ENCODE peak calls at places on chromosome 22, in eight cellular contexts. Q is ascending aorta, B is body of pancreas, W is psoas muscle, S is IMR-90, L is HCT116, T is left ventricle myocardium inferior, I is right cardiac atrium. H is an unnamed sample. For H3K27me3, the result is how much of the 10 kb centered on the place peaks cover.

GRCh38 chr22:35301370-35301874 is 1.7 kb downstream of the TOM1 start:
- DNase-seq in Q (peak), B (peak), W (peak), S (peak), L (no peak), T (no peak), I (peak), H (peak)

GRCh38 chr22:21587803-21588611 is 20.5 kb downstream of the UBE2L3 start:
- DNase-seq in Q (no peak), B (no peak), W (no peak), S (peak), L (no peak), T (no peak), I (no peak), H (peak)

GRCh38 chr22:48807155-48807554 is 1020.5 kb downstream of the BRD1 start:
- DNase-seq in Q (no peak), B (no peak), W (no peak), S (no peak), L (no peak), T (no peak), I (no peak), H (no peak)

GRCh38 chr22:19942071-19942885 is 660 bp upstream of the TXNRD2 start:
- DNase-seq in Q (no peak), B (peak), W (no peak), S (peak), L (no peak), T (no peak), I (no peak), H (no peak)

GRCh38 chr22:50078761-50079160 is 6.5 kb downstream of the MLC1 start:
- DNase-seq in Q (no peak), B (no peak), W (no peak), S (no peak), L (no peak), T (no peak), I (no peak), H (no peak)

GRCh38 chr22:30192427-30192826 is 54.1 kb downstream of the LIF start:
- DNase-seq in Q (no peak), B (no peak), W (no peak), S (no peak), L (no peak), T (no peak), I (no peak), H (no peak)

GRCh38 chr22:48268771-48269552 is 1506.5 kb downstream of the TBC1D22A start:
- DNase-seq in Q (no peak), B (no peak), W (no peak), S (no peak), L (no peak), T (no peak), I (no peak), H (no peak)

GRCh38 chr22:50459443-50460140 is 15.2 kb downstream of the SBF1 start:
- DNase-seq in Q (no peak), B (no peak), W (no peak), S (no peak), L (no peak), T (no peak), I (no peak), H (no peak)

GRCh38 chr22:28892175-28892731 is 8.9 kb downstream of the ZNRF3 start:
- DNase-seq in Q (no peak), B (peak), W (no peak), S (no peak), L (no peak), T (no peak), I (no peak), H (no peak)

GRCh38 chr22:49966716-49967332 is 6.3 kb downstream of the PIM3 start:
- DNase-seq in Q (no peak), B (peak), W (peak), S (no peak), L (no peak), T (peak), I (peak), H (no peak)

GRCh38 chr22:19448076-19448607 is 631 bp upstream of the C22orf39 start:
- DNase-seq in Q (no peak), B (peak), W (no peak), S (peak), L (no peak), T (no peak), I (no peak), H (no peak)

GRCh38 chr22:27788889-27789288 is 12.7 kb downstream of the MN1 start:
- DNase-seq in Q (no peak), B (no peak), W (no peak), S (no peak), L (no peak), T (no peak), I (no peak), H (no peak)

GRCh38 chr22:48702573-48703264 is 1125.0 kb downstream of the BRD1 start:
- DNase-seq in Q (no peak), B (peak), W (no peak), S (no peak), L (no peak), T (peak), I (peak), H (no peak)

GRCh38 chr22:50529416-50530279 is at the start of gene TYMP:
- DNase-seq in Q (no peak), B (peak), W (peak), S (no peak), L (no peak), T (peak), I (peak), H (no peak)

GRCh38 chr22:32043391-32043790 is 330 bp downstream of the SLC5A1 start:
- DNase-seq in Q (no peak), B (peak), W (no peak), S (no peak), L (no peak), T (no peak), I (no peak), H (no peak)

GRCh38 chr22:29043906-29044575 is 17.6 kb downstream of the C22orf31 start:
- DNase-seq in Q (no peak), B (no peak), W (no peak), S (peak), L (no peak), T (no peak), I (no peak), H (no peak)

GRCh38 chr22:44271010-44271500 is 41.7 kb downstream of the SHISAL1 start:
- DNase-seq in Q (no peak), B (no peak), W (no peak), S (no peak), L (no peak), T (no peak), I (no peak), H (no peak)

GRCh38 chr22:35131423-35132050 is 65.6 kb downstream of the ISX start:
- DNase-seq in Q (no peak), B (no peak), W (no peak), S (no peak), L (no peak), T (no peak), I (no peak), H (no peak)

GRCh38 chr22:49966041-49966715 is 5.6 kb downstream of the PIM3 start:
- DNase-seq in Q (peak), B (no peak), W (peak), S (no peak), L (no peak), T (no peak), I (peak), H (no peak)

DNA sequence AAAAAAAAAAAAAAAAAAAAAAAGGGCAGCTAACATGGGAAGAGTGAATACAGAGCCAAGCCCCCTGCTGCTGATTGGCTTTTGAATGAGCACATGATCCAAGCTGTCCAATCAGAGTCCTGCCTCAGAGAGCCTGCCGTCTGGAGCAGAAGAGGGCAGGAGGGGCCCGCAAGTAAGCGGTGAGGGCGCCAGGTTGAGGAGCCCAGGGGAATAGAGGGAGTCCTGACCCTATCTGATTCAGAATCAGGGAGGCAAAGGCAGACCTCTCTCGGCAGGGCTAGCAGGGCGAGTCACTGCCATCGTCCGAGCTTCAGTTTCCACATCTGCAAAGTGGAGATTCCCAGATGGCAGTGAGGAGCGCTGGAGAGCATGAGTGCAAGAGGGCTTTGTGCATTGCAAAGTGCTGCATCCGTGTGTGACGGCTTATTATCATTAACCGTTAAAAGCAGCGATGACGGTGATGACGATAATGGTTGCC is 68.8 kb upstream of the ATXN10 start:
- DNase-seq in Q (no peak), B (peak), W (no peak), S (no peak), L (peak), T (no peak), I (no peak), H (no peak)
- H3K27ac ChIP-seq in Q (no peak), B (no peak), W (no peak), S (no peak), L (no peak), T (no peak), I (no peak), H (no peak)

DNA sequence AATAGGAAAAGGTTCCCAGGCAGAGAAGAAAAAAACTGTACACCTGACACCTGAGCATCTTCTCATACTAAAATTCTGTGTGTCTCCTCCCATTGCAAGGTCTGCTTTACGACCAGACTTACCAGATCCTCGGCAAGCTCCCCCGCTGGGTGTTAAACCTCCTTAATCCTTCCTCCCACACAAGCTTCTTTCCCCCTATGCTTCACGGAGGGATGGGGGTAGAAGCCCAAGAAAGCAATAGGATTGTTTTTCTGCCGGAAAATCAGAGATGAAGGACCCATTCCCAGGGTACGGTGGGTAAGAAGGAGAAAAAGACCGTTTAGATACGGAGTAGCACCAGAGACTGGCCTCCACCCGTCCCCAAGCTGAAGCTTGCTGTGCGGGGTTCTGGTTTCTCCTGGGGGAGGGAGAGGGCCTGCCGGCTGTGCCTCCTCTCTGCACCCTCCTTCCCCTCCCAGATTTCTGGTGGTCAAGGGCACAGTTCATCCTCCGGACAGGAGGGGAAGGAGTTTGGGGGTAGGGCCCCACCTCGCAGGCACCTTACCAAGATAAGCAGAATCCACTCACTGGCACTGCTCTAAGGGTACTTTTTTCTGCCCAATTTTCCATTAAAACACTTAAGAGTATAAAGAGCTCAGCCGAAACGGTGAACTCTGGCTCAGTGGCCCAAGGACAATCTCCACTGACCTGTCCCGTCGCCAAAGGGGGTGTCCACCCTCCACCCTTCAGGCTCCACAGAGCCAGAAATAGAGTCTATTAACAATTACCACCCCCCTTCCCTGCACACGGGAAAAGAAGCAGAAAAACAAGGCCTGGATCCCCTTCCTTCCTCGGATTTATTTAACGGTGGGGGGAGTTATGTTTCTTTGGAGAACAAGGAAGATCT is 1.2 kb downstream of the TOB2 start:
- DNase-seq in Q (no peak), B (peak), W (no peak), S (no peak), L (no peak), T (peak), I (no peak), H (no peak)
- H3K4me3 ChIP-seq in Q (peak), B (peak), W (peak), S (peak), L (peak), T (peak), I (peak), H (peak)

GRCh38 chr22:39241632-39242388 is 3.0 kb downstream of the PDGFB start:
- DNase-seq in Q (no peak), B (peak), W (no peak), S (no peak), L (no peak), T (no peak), I (no peak), H (no peak)
- H3K27me3 ChIP-seq in Q (under half), B (under half), W (under half), S (half or more), L (under half), T (under half), I (under half), H (half or more)

GRCh38 chr22:47091241-47091691 is 328.8 kb downstream of the TBC1D22A start:
- DNase-seq in Q (no peak), B (no peak), W (no peak), S (no peak), L (no peak), T (no peak), I (no peak), H (no peak)
- H3K27ac ChIP-seq in Q (no peak), B (no peak), W (no peak), S (peak), L (no peak), T (no peak), I (no peak), H (no peak)

GRCh38 chr22:23144432-23144831 is 845 bp upstream of the RAB36 start:
- DNase-seq in Q (no peak), B (no peak), W (no peak), S (no peak), L (no peak), T (no peak), I (no peak), H (no peak)

GRCh38 chr22:23140385-23140784 is 1.4 kb downstream of the RSPH14 start:
- DNase-seq in Q (no peak), B (no peak), W (no peak), S (no peak), L (no peak), T (no peak), I (no peak), H (no peak)

GRCh38 chr22:23143119-23143518 is 1.3 kb upstream of the RSPH14 start:
- DNase-seq in Q (no peak), B (no peak), W (no peak), S (no peak), L (no peak), T (no peak), I (no peak), H (no peak)

GRCh38 chr22:23144926-23145906 is at the start of gene RAB36:
- DNase-seq in Q (peak), B (peak), W (peak), S (peak), L (peak), T (peak), I (peak), H (peak)

DNA sequence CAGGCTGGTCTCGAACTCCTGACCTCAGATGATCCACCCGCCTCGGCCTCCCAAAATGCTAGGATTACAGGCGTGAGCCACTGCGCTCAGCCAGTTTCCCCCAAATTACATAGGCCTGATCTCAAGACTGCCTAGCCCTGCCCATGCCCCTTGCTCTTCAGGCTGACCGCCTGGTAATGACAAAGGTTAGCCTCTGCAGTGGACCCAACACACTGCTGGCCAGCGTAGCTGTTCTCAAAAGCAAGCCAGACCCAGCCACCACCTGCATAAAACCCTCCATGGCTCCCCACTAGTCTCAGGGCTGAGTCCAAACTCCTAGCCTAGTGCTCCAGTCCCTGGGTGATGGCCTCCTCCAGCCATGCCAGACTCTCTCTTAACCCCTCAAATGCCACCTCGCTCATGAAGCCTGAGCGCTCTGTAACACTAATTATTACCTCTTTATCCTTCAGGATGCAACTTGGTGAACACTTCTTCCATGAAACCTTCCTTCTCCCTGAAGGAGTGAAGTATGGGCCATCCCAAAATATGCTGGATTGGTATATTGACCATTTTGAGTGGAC is 836 bp upstream of the RSPH14 start:
- DNase-seq in Q (no peak), B (no peak), W (no peak), S (no peak), L (no peak), T (no peak), I (no peak), H (no peak)
- H3K4me3 ChIP-seq in Q (peak), B (no peak), W (peak), S (no peak), L (no peak), T (peak), I (no peak), H (no peak)

GRCh38 chr22:42363851-42364250 is 68.4 kb downstream of the NFAM1 start:
- DNase-seq in Q (no peak), B (no peak), W (no peak), S (no peak), L (no peak), T (no peak), I (no peak), H (no peak)
- H3K27me3 ChIP-seq in Q (under half), B (under half), W (under half), S (half or more), L (under half), T (under half), I (under half), H (half or more)